ENCODE peak calls at places on chromosomes 13 and 19, in nine cellular contexts. One of them, this sample, is unnamed.

GRCh38 chr13:33832872-33833271 is 14.9 kb downstream of the RFC3 start:
- DNase-seq in AG10803: no peak
- DNase-seq in PC-3: no peak
- DNase-seq in K562: no peak
- DNase-seq in fibroblast of pulmonary artery: no peak
- DNase-seq in colonic mucosa: no peak
- DNase-seq in hepatocyte: no peak
- DNase-seq in activated B cell treated with CpG ODN at 0.5 μM for 24 hours: no peak
- DNase-seq in astrocyte: no peak
- DNase-seq in this sample: no peak

GRCh38 chr13:99256709-99257108 is 1.5 kb downstream of the GPR18 start:
- DNase-seq in AG10803: peak
- DNase-seq in PC-3: no peak
- DNase-seq in K562: no peak
- DNase-seq in fibroblast of pulmonary artery: peak
- DNase-seq in colonic mucosa: no peak
- DNase-seq in hepatocyte: no peak
- DNase-seq in activated B cell treated with CpG ODN at 0.5 μM for 24 hours: no peak
- DNase-seq in astrocyte: peak
- DNase-seq in this sample: no peak

GRCh38 chr19:43362179-43362578 is 8.7 kb downstream of the CD177 start:
- DNase-seq in AG10803: no peak
- DNase-seq in PC-3: no peak
- DNase-seq in K562: no peak
- DNase-seq in fibroblast of pulmonary artery: peak
- DNase-seq in colonic mucosa: no peak
- DNase-seq in hepatocyte: no peak
- DNase-seq in activated B cell treated with CpG ODN at 0.5 μM for 24 hours: no peak
- DNase-seq in astrocyte: peak
- DNase-seq in this sample: no peak

GRCh38 chr19:4367781-4368127 is 24.4 kb downstream of the MPND start:
- DNase-seq in AG10803: no peak
- DNase-seq in PC-3: no peak
- DNase-seq in K562: no peak
- DNase-seq in fibroblast of pulmonary artery: no peak
- DNase-seq in colonic mucosa: no peak
- DNase-seq in hepatocyte: no peak
- DNase-seq in activated B cell treated with CpG ODN at 0.5 μM for 24 hours: no peak
- DNase-seq in astrocyte: no peak
- DNase-seq in this sample: no peak

GRCh38 chr13:48564046-48564445 is 31.2 kb upstream of the RCBTB2 start:
- DNase-seq in AG10803: no peak
- DNase-seq in PC-3: peak
- DNase-seq in K562: no peak
- DNase-seq in fibroblast of pulmonary artery: no peak
- DNase-seq in colonic mucosa: no peak
- DNase-seq in hepatocyte: no peak
- DNase-seq in activated B cell treated with CpG ODN at 0.5 μM for 24 hours: no peak
- DNase-seq in astrocyte: no peak
- DNase-seq in this sample: no peak

GRCh38 chr13:91346848-91347211 is 657 bp upstream of the MIR17HG start:
- DNase-seq in AG10803: no peak
- DNase-seq in PC-3: peak
- DNase-seq in K562: peak
- DNase-seq in fibroblast of pulmonary artery: peak
- DNase-seq in colonic mucosa: peak
- DNase-seq in hepatocyte: peak
- DNase-seq in activated B cell treated with CpG ODN at 0.5 μM for 24 hours: no peak
- DNase-seq in astrocyte: no peak
- DNase-seq in this sample: peak

GRCh38 chr13:20340759-20341161 is 108.6 kb upstream of the GJB6 start:
- DNase-seq in AG10803: peak
- DNase-seq in PC-3: no peak
- DNase-seq in K562: no peak
- DNase-seq in fibroblast of pulmonary artery: peak
- DNase-seq in colonic mucosa: no peak
- DNase-seq in hepatocyte: no peak
- DNase-seq in activated B cell treated with CpG ODN at 0.5 μM for 24 hours: no peak
- DNase-seq in astrocyte: no peak
- DNase-seq in this sample: no peak

GRCh38 chr19:55034751-55035150 is 3.3 kb downstream of the GP6 start:
- DNase-seq in AG10803: no peak
- DNase-seq in PC-3: no peak
- DNase-seq in K562: no peak
- DNase-seq in fibroblast of pulmonary artery: no peak
- DNase-seq in colonic mucosa: no peak
- DNase-seq in hepatocyte: no peak
- DNase-seq in activated B cell treated with CpG ODN at 0.5 μM for 24 hours: no peak
- DNase-seq in astrocyte: no peak
- DNase-seq in this sample: no peak

GRCh38 chr13:113935081-113935511 is 38.8 kb downstream of the C13orf46 start:
- DNase-seq in AG10803: no peak
- DNase-seq in PC-3: no peak
- DNase-seq in K562: no peak
- DNase-seq in fibroblast of pulmonary artery: no peak
- DNase-seq in colonic mucosa: no peak
- DNase-seq in hepatocyte: no peak
- DNase-seq in activated B cell treated with CpG ODN at 0.5 μM for 24 hours: no peak
- DNase-seq in astrocyte: no peak
- DNase-seq in this sample: peak

GRCh38 chr13:97780486-97780885 is 173.0 kb upstream of the IPO5 start:
- DNase-seq in AG10803: no peak
- DNase-seq in PC-3: no peak
- DNase-seq in K562: no peak
- DNase-seq in fibroblast of pulmonary artery: no peak
- DNase-seq in colonic mucosa: no peak
- DNase-seq in hepatocyte: no peak
- DNase-seq in activated B cell treated with CpG ODN at 0.5 μM for 24 hours: no peak
- DNase-seq in astrocyte: no peak
- DNase-seq in this sample: no peak

GRCh38 chr13:39531646-39532045 is 71.3 kb downstream of the LHFPL6 start:
- DNase-seq in AG10803: peak
- DNase-seq in PC-3: peak
- DNase-seq in K562: no peak
- DNase-seq in fibroblast of pulmonary artery: peak
- DNase-seq in colonic mucosa: no peak
- DNase-seq in hepatocyte: no peak
- DNase-seq in activated B cell treated with CpG ODN at 0.5 μM for 24 hours: no peak
- DNase-seq in astrocyte: peak
- DNase-seq in this sample: no peak

GRCh38 chr19:23482829-23483228 is 87.6 kb upstream of the ZNF91 start:
- DNase-seq in AG10803: no peak
- DNase-seq in PC-3: peak
- DNase-seq in K562: no peak
- DNase-seq in fibroblast of pulmonary artery: no peak
- DNase-seq in colonic mucosa: no peak
- DNase-seq in hepatocyte: no peak
- DNase-seq in activated B cell treated with CpG ODN at 0.5 μM for 24 hours: no peak
- DNase-seq in astrocyte: no peak
- DNase-seq in this sample: no peak

GRCh38 chr19:39032164-39032918 is at the start of gene FBXO27:
- DNase-seq in AG10803: no peak
- DNase-seq in PC-3: peak
- DNase-seq in K562: peak
- DNase-seq in fibroblast of pulmonary artery: no peak
- DNase-seq in colonic mucosa: peak
- DNase-seq in hepatocyte: peak
- DNase-seq in activated B cell treated with CpG ODN at 0.5 μM for 24 hours: no peak
- DNase-seq in astrocyte: no peak
- DNase-seq in this sample: peak

GRCh38 chr19:39037194-39037593 is 4.8 kb upstream of the FBXO27 start:
- DNase-seq in AG10803: no peak
- DNase-seq in PC-3: no peak
- DNase-seq in K562: no peak
- DNase-seq in fibroblast of pulmonary artery: no peak
- DNase-seq in colonic mucosa: no peak
- DNase-seq in hepatocyte: no peak
- DNase-seq in activated B cell treated with CpG ODN at 0.5 μM for 24 hours: no peak
- DNase-seq in astrocyte: no peak
- DNase-seq in this sample: no peak

GRCh38 chr19:39038098-39038497 is 5.7 kb upstream of the FBXO27 start:
- DNase-seq in AG10803: peak
- DNase-seq in PC-3: peak
- DNase-seq in K562: peak
- DNase-seq in fibroblast of pulmonary artery: peak
- DNase-seq in colonic mucosa: no peak
- DNase-seq in hepatocyte: peak
- DNase-seq in activated B cell treated with CpG ODN at 0.5 μM for 24 hours: no peak
- DNase-seq in astrocyte: no peak
- DNase-seq in this sample: peak
- TF ChIP-seq CTCF in AG10803: peak
- TF ChIP-seq CTCF in PC-3: peak
- TF ChIP-seq CTCF in K562: peak
- TF ChIP-seq CTCF in fibroblast of pulmonary artery: peak
- TF ChIP-seq CTCF in colonic mucosa: no peak
- TF ChIP-seq CTCF in hepatocyte: peak
- TF ChIP-seq CTCF in activated B cell treated with CpG ODN at 0.5 μM for 24 hours: no peak
- TF ChIP-seq CTCF in astrocyte: no peak
- TF ChIP-seq CTCF in this sample: no peak

GRCh38 chr19:48754950-48755645 is at the start of gene FGF21:
- DNase-seq in AG10803: no peak
- DNase-seq in PC-3: no peak
- DNase-seq in K562: no peak
- DNase-seq in fibroblast of pulmonary artery: no peak
- DNase-seq in colonic mucosa: no peak
- DNase-seq in hepatocyte: no peak
- DNase-seq in activated B cell treated with CpG ODN at 0.5 μM for 24 hours: no peak
- DNase-seq in astrocyte: no peak
- DNase-seq in this sample: no peak

GRCh38 chr19:48750351-48750750 is 2.1 kb downstream of the FUT1 start:
- DNase-seq in AG10803: no peak
- DNase-seq in PC-3: no peak
- DNase-seq in K562: no peak
- DNase-seq in fibroblast of pulmonary artery: no peak
- DNase-seq in colonic mucosa: no peak
- DNase-seq in hepatocyte: no peak
- DNase-seq in activated B cell treated with CpG ODN at 0.5 μM for 24 hours: no peak
- DNase-seq in astrocyte: no peak
- DNase-seq in this sample: no peak

GRCh38 chr19:48750771-48751504 is 1.5 kb downstream of the FUT1 start:
- DNase-seq in AG10803: no peak
- DNase-seq in PC-3: no peak
- DNase-seq in K562: no peak
- DNase-seq in fibroblast of pulmonary artery: no peak
- DNase-seq in colonic mucosa: no peak
- DNase-seq in hepatocyte: no peak
- DNase-seq in activated B cell treated with CpG ODN at 0.5 μM for 24 hours: no peak
- DNase-seq in astrocyte: no peak
- DNase-seq in this sample: no peak

GRCh38 chr19:48751835-48752510 is 468 bp downstream of the FUT1 start:
- DNase-seq in AG10803: no peak
- DNase-seq in PC-3: peak
- DNase-seq in K562: no peak
- DNase-seq in fibroblast of pulmonary artery: no peak
- DNase-seq in colonic mucosa: no peak
- DNase-seq in hepatocyte: no peak
- DNase-seq in activated B cell treated with CpG ODN at 0.5 μM for 24 hours: no peak
- DNase-seq in astrocyte: no peak
- DNase-seq in this sample: no peak

DNA sequence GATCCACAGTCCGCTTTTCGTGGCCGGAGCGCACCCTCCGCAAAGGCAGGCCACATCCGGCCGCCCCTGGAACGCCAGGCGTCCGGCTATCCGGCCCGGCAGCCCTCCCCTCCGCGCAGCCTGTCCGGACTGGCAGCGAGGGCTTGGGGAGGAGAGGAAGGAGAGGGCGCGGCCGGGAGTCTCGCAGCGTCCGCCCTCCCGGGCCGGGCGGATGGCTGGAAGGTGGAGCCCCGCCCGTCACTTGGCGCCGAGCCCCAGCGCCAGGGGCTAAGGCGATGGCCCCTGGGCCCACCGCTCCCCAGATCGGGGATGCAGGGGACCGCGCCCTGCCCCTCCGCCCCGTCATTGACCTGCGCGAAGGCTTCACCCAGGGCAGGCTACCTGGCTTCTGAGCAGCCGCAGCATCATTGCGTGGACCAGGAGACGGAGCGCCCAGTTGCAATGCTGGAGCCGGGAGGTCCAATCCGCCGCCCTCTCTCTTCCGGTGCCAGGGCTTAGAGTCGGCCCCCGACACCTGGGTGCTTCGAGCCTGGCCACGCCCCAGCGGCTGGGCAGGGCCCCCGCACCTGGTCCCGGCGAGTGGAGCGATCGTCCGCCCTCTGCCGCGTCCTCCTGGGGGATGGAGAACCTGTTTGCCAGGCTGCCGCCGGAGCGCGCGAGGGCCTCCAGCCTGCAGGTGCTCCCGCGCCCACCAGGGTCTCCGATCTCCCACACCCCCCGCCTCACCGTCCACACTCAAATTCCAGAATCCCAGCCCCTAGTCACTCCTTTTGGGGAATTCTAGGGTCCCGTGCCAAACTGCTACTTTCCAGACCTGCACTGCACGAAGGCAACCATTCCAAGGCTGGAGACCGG is at the start of gene FUT1:
- DNase-seq in AG10803: peak
- DNase-seq in PC-3: peak
- DNase-seq in K562: peak
- DNase-seq in fibroblast of pulmonary artery: no peak
- DNase-seq in colonic mucosa: peak
- DNase-seq in hepatocyte: peak
- DNase-seq in activated B cell treated with CpG ODN at 0.5 μM for 24 hours: no peak
- DNase-seq in astrocyte: no peak
- DNase-seq in this sample: peak
- TF ChIP-seq CTCF in AG10803: no peak
- TF ChIP-seq CTCF in PC-3: peak
- TF ChIP-seq CTCF in K562: no peak
- TF ChIP-seq CTCF in fibroblast of pulmonary artery: no peak
- TF ChIP-seq CTCF in colonic mucosa: no peak
- TF ChIP-seq CTCF in hepatocyte: no peak
- TF ChIP-seq CTCF in activated B cell treated with CpG ODN at 0.5 μM for 24 hours: no peak
- TF ChIP-seq CTCF in astrocyte: no peak
- TF ChIP-seq CTCF in this sample: peak

DNA sequence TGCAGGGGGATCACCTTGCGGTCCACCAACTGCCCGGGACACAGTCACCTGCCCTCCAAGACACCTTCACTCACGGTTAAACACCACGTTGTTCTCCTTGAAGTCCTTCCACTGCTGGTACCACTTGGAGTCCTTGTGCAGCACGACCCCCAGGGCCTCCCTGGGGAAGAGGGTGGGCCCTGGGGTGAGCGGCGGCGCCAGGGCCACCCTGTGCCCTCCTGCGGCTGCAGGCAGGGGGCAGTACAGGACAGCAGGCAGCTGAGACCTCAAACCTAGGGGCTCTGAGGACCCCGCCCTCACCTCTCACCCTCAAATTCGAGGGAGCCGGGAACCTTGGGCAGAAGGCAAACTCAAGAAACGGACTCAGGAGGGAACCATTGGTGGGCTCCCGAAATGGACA is 7.5 kb upstream of the CTXN1 start:
- DNase-seq in AG10803: no peak
- DNase-seq in PC-3: no peak
- DNase-seq in K562: no peak
- DNase-seq in fibroblast of pulmonary artery: no peak
- DNase-seq in colonic mucosa: no peak
- DNase-seq in hepatocyte: no peak
- DNase-seq in activated B cell treated with CpG ODN at 0.5 μM for 24 hours: no peak
- DNase-seq in astrocyte: no peak
- DNase-seq in this sample: no peak
- TF ChIP-seq CTCF in AG10803: peak
- TF ChIP-seq CTCF in PC-3: peak
- TF ChIP-seq CTCF in K562: peak
- TF ChIP-seq CTCF in fibroblast of pulmonary artery: peak
- TF ChIP-seq CTCF in colonic mucosa: no peak
- TF ChIP-seq CTCF in hepatocyte: no peak
- TF ChIP-seq CTCF in activated B cell treated with CpG ODN at 0.5 μM for 24 hours: no peak
- TF ChIP-seq CTCF in astrocyte: no peak
- TF ChIP-seq CTCF in this sample: peak

GRCh38 chr13:74883834-74884233 is 598.1 kb downstream of the TBC1D4 start:
- DNase-seq in AG10803: no peak
- DNase-seq in PC-3: no peak
- DNase-seq in K562: no peak
- DNase-seq in fibroblast of pulmonary artery: no peak
- DNase-seq in colonic mucosa: no peak
- DNase-seq in hepatocyte: no peak
- DNase-seq in activated B cell treated with CpG ODN at 0.5 μM for 24 hours: no peak
- DNase-seq in astrocyte: no peak
- DNase-seq in this sample: no peak
- TF ChIP-seq CTCF in AG10803: no peak
- TF ChIP-seq CTCF in PC-3: peak
- TF ChIP-seq CTCF in K562: no peak
- TF ChIP-seq CTCF in fibroblast of pulmonary artery: peak
- TF ChIP-seq CTCF in colonic mucosa: no peak
- TF ChIP-seq CTCF in hepatocyte: no peak
- TF ChIP-seq CTCF in activated B cell treated with CpG ODN at 0.5 μM for 24 hours: no peak
- TF ChIP-seq CTCF in astrocyte: no peak
- TF ChIP-seq CTCF in this sample: no peak

This sample was measured in nephron progenitor cell.